ENCODE peak calls at places on chromosome 11, in four cellular contexts. T is GM12878, C is PC-9, X is GM23248. E is an unnamed sample. For H3K79me2, the result is how much of the 10 kb centered on the place peaks cover.

GRCh38 chr11:45161252-45162063 is 15.0 kb downstream of the PRDM11 start:
- DNase-seq in T (no peak), C (no peak), X (peak), E (no peak)

GRCh38 chr11:75200531-75200930 is 40.0 kb upstream of the TPBGL start:
- DNase-seq in T (no peak), C (no peak), X (no peak), E (no peak)

GRCh38 chr11:10002221-10002620 is 291.8 kb downstream of the SBF2 start:
- DNase-seq in T (no peak), C (no peak), X (peak), E (peak)

GRCh38 chr11:126704144-126704543 is 296.4 kb downstream of the KIRREL3 start:
- DNase-seq in T (no peak), C (no peak), X (peak), E (no peak)

GRCh38 chr11:34926101-34926830 is 9.8 kb downstream of the PDHX start:
- DNase-seq in T (no peak), C (peak), X (peak), E (peak)

GRCh38 chr11:73980001-73980960 is 2.4 kb downstream of the UCP2 start:
- DNase-seq in T (peak), C (peak), X (no peak), E (peak)

GRCh38 chr11:61082931-61083531 is 19.3 kb upstream of the CD5 start:
- DNase-seq in T (no peak), C (no peak), X (no peak), E (no peak)

GRCh38 chr11:72227316-72228228 is 3.0 kb downstream of the INPPL1 start:
- DNase-seq in T (no peak), C (no peak), X (peak), E (peak)

GRCh38 chr11:23509023-23509422 is 648.7 kb upstream of the CCDC179 start:
- DNase-seq in T (no peak), C (no peak), X (peak), E (peak)

GRCh38 chr11:7889985-7890384 is 41.1 kb downstream of the OR10A6 start:
- DNase-seq in T (no peak), C (no peak), X (peak), E (no peak)

GRCh38 chr11:128039140-128040021 is 548.0 kb downstream of the ETS1 start:
- DNase-seq in T (no peak), C (no peak), X (peak), E (peak)

GRCh38 chr11:17722000-17722643 is 2.8 kb downstream of the MYOD1 start:
- DNase-seq in T (no peak), C (no peak), X (peak), E (peak)

GRCh38 chr11:115496892-115497291 is 7.3 kb downstream of the CADM1 start:
- DNase-seq in T (no peak), C (no peak), X (no peak), E (no peak)

DNA sequence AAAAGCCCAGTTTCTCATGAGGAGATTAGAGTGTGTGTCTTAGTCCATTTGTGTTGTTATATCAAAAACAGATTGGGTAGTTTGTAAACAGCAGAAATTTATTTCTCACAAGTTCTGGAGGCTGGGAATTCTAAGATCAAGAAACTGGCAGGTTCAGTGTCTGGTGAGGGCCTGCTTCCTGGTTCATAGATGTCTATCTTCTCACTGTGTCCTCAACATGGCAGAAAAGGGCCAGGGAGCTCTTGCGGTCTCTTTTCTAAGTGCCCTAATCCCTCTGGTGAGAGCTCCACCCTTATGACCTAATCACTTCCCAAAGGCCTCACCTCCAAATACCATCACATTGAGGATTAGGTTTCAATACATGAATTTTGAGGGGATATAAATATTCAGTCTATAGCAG is 25.5 kb upstream of the AMOTL1 start:
- DNase-seq in T (no peak), C (peak), X (no peak), E (no peak)
- H3K79me2 ChIP-seq in T (under half), C (under half), X (under half), E (under half)

DNA sequence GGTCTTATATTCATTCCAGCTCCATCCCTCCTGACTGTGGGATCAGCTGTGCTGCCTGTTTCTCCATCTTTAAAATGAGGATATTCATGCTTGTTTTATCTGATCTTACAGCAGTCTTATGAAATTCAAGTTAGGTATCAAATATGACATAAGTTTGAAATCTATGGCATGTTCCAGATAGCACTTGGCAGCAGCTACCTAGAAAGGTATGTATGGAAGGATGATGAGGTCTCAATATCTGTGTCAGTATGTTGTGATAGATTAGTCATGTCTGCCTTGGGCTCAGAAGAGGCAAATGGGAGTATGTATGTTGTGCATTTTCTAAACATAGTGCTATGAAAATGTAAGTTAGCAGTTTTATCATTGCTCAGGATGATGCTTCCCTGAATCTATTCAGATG is 122.1 kb downstream of the NAV2 start:
- DNase-seq in T (no peak), C (no peak), X (no peak), E (no peak)
- H3K79me2 ChIP-seq in T (under half), C (under half), X (half or more), E (under half)

GRCh38 chr11:14315130-14315529 is 43.9 kb downstream of the RRAS2 start:
- DNase-seq in T (no peak), C (no peak), X (no peak), E (no peak)
- H3K79me2 ChIP-seq in T (half or more), C (half or more), X (half or more), E (half or more)

GRCh38 chr11:100692290-100692689 is 5.2 kb downstream of the ARHGAP42 start:
- DNase-seq in T (no peak), C (peak), X (no peak), E (no peak)
- H3K79me2 ChIP-seq in T (under half), C (half or more), X (under half), E (half or more)

GRCh38 chr11:119251114-119251513 is 45.0 kb downstream of the CBL start:
- DNase-seq in T (no peak), C (no peak), X (no peak), E (no peak)
- H3K79me2 ChIP-seq in T (under half), C (under half), X (half or more), E (under half)

GRCh38 chr11:2199466-2200341 is 28.1 kb upstream of the TH start:
- DNase-seq in T (no peak), C (no peak), X (no peak), E (no peak)
- H3K79me2 ChIP-seq in T (under half), C (under half), X (under half), E (under half)

GRCh38 chr11:63802637-63803414 is 10.4 kb upstream of the SPINDOC start:
- DNase-seq in T (no peak), C (peak), X (peak), E (peak)
- H3K79me2 ChIP-seq in T (under half), C (under half), X (under half), E (under half)